ENCODE peak calls at places on chromosomes 3 and 15, in nine cellular contexts. D is RWPE1; P is brain microvascular endothelial cell; W is MM.1S; X is fibroblast of lung; N is dorsolateral prefrontal cortex; K is ovary; H is PC-9; F is CD8-positive, alpha-beta memory T cell. B is an unnamed sample.

GRCh38 chr3:127370906-127371305 is 83.1 kb upstream of the PRR20G start:
- DNase-seq in P (no peak), K (no peak), D (no peak), X (no peak), H (no peak), W (no peak), N (no peak), F (no peak), B (no peak)

GRCh38 chr3:143343031-143343430 is 223.5 kb downstream of the CHST2 start:
- DNase-seq in K (no peak), D (no peak), W (no peak), F (no peak), H (no peak), N (no peak), X (no peak), P (no peak), B (no peak)

GRCh38 chr3:150372320-150373118 is 35.6 kb upstream of the TSC22D2 start:
- DNase-seq in N (no peak), F (no peak), X (peak; percentile 22), W (no peak), D (no peak), K (no peak), P (no peak), H (no peak), B (no peak)

GRCh38 chr15:100981086-100981485 is 61.9 kb downstream of the LRRK1 start:
- DNase-seq in X (peak; percentile 28), K (no peak), F (no peak), W (no peak), N (no peak), D (no peak), P (no peak), H (no peak), B (no peak)

GRCh38 chr15:23424111-23424904 is 22.7 kb downstream of the GOLGA6L2 start:
- DNase-seq in D (no peak), H (no peak), N (no peak), W (no peak), K (no peak), P (no peak), X (no peak), F (no peak), B (no peak)

GRCh38 chr3:128588147-128588546 is 62.5 kb downstream of the RPN1 start:
- DNase-seq in X (no peak), H (no peak), F (no peak), W (no peak), D (no peak), N (no peak), P (no peak), K (no peak), B (no peak)

GRCh38 chr15:43469867-43470266 is 23.1 kb downstream of the TP53BP1 start:
- DNase-seq in H (no peak), K (no peak), F (no peak), D (no peak), X (peak; percentile 90), P (peak; percentile 37), W (no peak), N (no peak), B (no peak)

GRCh38 chr3:71723452-71724170 is 1.6 kb downstream of the EIF4E3 start:
- DNase-seq in P (no peak), H (no peak), W (peak; percentile 94), K (no peak), D (no peak), X (no peak), F (peak; percentile 73), N (no peak), B (no peak)

DNA sequence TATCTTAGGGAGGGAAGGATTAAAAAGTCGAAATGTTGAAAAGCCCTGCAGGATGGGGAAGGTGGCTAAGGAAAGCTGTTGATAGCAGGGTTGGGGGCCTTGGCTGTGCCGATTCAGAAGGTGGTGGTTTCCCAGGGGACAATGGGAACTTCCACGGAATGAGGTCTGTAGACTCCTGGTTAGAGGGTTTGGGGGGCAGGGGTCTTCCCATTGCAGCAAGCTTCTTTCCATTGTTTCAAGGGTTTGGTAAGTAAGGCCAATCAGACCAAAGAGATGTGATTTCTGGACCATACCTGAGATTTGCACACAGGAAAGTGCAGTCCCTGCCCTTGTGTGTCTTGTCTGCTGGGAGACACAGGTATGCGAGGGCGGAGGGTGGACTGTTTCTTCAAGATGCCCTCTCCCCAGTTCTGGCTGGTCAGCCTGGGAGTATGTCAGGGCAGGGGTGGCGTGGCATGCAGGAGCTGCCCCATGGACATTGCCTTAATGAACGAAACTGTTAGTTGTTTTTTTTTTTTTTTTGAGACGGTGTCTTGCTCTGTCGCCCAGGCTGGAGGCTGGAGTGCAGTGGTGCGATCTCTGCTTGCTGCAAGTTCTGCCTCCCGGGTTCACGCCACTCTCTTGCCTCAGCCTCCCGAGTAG is 50.8 kb downstream of the RGMA start:
- DNase-seq in H (no peak), W (no peak), F (no peak), D (no peak), N (no peak), K (peak; percentile 12), P (no peak), X (no peak), B (no peak)
- H3K27ac ChIP-seq in H (no peak overlapping the region), W (no peak overlapping the region), F (no peak overlapping the region), D (peak overlapping the region; percentile 72), N (no peak overlapping the region), K (peak overlapping the region; percentile 10), P (no peak overlapping the region), X (no peak overlapping the region), B (peak overlapping the region; percentile 6)

GRCh38 chr3:33141006-33141405 is 27.2 kb downstream of the CRTAP start:
- DNase-seq in H (no peak), K (no peak), N (no peak), P (no peak), D (no peak), W (no peak), X (no peak), F (no peak), B (no peak)
- H3K27ac ChIP-seq in H (no peak overlapping the region), K (no peak overlapping the region), N (no peak overlapping the region), P (no peak overlapping the region), D (no peak overlapping the region), W (no peak overlapping the region), X (no peak overlapping the region), F (no peak overlapping the region), B (no peak overlapping the region)

GRCh38 chr3:45537596-45537959 is 57.0 kb upstream of the LIMD1 start:
- DNase-seq in W (no peak), F (no peak), X (no peak), D (no peak), N (no peak), H (no peak), K (no peak), P (no peak), B (no peak)

GRCh38 chr3:45536316-45536715 is 58.2 kb upstream of the LIMD1 start:
- DNase-seq in X (no peak), F (no peak), P (no peak), D (no peak), W (no peak), N (no peak), H (no peak), K (no peak), B (no peak)

GRCh38 chr3:45538641-45538986 is 55.9 kb upstream of the LIMD1 start:
- DNase-seq in D (no peak), P (no peak), X (no peak), K (no peak), W (no peak), F (no peak), H (no peak), N (no peak), B (no peak)

GRCh38 chr3:45534580-45535080 is 59.9 kb upstream of the LIMD1 start:
- DNase-seq in H (no peak), F (no peak), W (no peak), P (no peak), N (no peak), K (no peak), X (no peak), D (no peak), B (no peak)

DNA sequence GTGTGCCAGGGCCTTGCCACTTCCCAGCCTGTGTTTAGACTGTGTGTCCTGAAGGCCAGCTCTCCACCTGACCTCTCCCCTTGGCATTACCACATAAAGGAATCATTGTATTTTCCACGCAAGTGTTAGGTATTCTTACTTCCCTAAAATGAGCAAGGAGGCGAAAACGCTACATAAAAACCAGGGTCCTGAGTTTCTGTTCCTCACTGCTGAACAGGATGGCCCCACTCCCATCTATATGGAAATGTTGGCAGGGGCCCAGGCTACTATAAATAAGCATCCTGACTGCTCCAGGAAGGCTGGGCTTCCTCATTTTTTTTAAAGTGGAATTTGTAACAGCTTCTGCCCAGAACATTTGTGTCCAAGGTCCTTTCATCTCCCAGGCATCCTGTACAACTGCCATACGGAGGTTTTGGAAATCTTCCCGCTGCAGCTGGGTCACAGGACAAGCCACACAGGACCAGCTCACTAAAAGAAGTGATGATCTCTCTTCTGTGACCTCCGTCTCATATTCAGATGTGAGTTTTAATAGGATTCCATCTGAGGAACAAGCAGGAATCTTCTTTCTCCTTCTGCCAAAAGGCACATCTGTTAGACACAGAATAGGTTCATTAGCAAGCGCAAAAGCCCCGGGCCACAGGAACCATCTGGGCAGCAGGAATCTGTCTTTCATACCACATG is 56.5 kb upstream of the LIMD1 start:
- DNase-seq in F (no peak), H (no peak), D (no peak), P (no peak), N (no peak), W (no peak), K (no peak), X (peak; percentile 49), B (peak; percentile 57)
- H3K27ac ChIP-seq in F (no peak overlapping the region), H (no peak overlapping the region), D (no peak overlapping the region), P (no peak overlapping the region), N (no peak overlapping the region), W (no peak overlapping the region), K (no peak overlapping the region), X (peak overlapping the region; percentile 5), B (no peak overlapping the region)

GRCh38 chr3:22981861-22982260 is 221.3 kb upstream of the UBE2E2 start:
- DNase-seq in H (no peak), K (no peak), F (no peak), D (no peak), X (no peak), N (no peak), P (no peak), W (no peak), B (no peak)

GRCh38 chr3:22981176-22981575 is 222.0 kb upstream of the UBE2E2 start:
- DNase-seq in F (no peak), K (no peak), N (no peak), H (no peak), P (no peak), W (no peak), X (no peak), D (no peak), B (no peak)

GRCh38 chr3:22980346-22980745 is 222.8 kb upstream of the UBE2E2 start:
- DNase-seq in X (peak; percentile 59), H (peak; percentile 63), N (no peak), K (no peak), F (no peak), D (no peak), W (no peak), P (peak; percentile 73), B (no peak)

GRCh38 chr3:22979581-22979980 is 223.5 kb upstream of the UBE2E2 start:
- DNase-seq in X (no peak), D (no peak), W (peak; percentile 30), N (no peak), P (no peak), H (no peak), F (no peak), K (no peak), B (no peak)

DNA sequence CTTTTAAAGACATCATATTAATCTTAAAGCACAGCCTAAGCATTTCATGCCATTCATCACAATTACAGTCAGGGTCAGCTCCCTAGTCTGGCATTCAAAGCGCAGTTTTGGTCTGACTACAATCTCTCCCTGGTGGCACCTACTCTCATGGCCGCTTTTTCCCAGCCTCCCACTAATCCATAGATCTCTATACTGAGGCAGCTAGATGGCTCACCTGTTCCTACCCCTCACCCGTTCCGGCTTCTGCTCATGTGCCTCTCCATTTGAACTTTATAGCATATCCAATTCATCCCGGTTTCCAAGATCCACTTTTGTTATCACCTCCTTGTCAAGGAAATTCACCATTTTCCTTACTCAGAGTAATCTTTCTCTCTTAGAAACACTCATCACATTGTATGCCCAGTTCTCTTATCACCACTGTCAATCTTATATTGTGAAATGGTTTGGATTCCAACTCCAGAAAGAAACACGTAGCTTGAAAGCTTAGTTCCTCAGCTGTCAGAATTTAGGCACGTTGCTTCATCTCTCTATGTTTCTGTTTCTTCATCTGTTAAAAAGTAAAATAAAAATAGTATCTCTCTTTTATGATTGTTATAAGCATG is 220.0 kb upstream of the UBE2E2 start:
- DNase-seq in N (no peak), D (no peak), P (no peak), W (no peak), H (peak; percentile 72), F (no peak), X (peak; percentile 16), K (no peak), B (no peak)
- H3K27ac ChIP-seq in N (no peak overlapping the region), D (no peak overlapping the region), P (no peak overlapping the region), W (no peak overlapping the region), H (no peak overlapping the region), F (no peak overlapping the region), X (no peak overlapping the region), K (no peak overlapping the region), B (no peak overlapping the region)